ENCODE peak calls at places on chromosomes 6 and 20, in seven cellular contexts. P, T, S, K, M, J and O are unnamed samples.

GRCh38 chr20:31809656-31810055 is 9.5 kb upstream of the MYLK2 start:
- DNase-seq in T (no peak), J (no peak), S (no peak), M (no peak), K (no peak), P (no peak), O (no peak)

GRCh38 chr20:3614509-3614908 is 48.7 kb downstream of the GFRA4 start:
- DNase-seq in M (no peak), S (no peak), J (no peak), K (no peak), P (no peak), T (no peak), O (no peak)

GRCh38 chr6:139979021-139979721 is 604.7 kb upstream of the CITED2 start:
- DNase-seq in P (no peak), S (no peak), M (no peak), K (no peak), J (no peak), T (no peak), O (no peak)

GRCh38 chr20:38186788-38187221 is 21.7 kb upstream of the TGM2 start:
- DNase-seq in P (no peak), K (no peak), T (peak; percentile 59), J (no peak), M (no peak), S (no peak), O (no peak)

GRCh38 chr6:139638179-139638872 is 263.9 kb upstream of the CITED2 start:
- DNase-seq in K (no peak), P (no peak), S (no peak), J (no peak), M (no peak), T (no peak), O (no peak)

GRCh38 chr6:93416575-93417420 is 2.6 kb downstream of the EPHA7 start:
- DNase-seq in T (no peak), P (peak; percentile 63), M (peak; percentile 58), K (no peak), S (peak; percentile 35), J (peak; percentile 5), O (no peak)

GRCh38 chr6:170186909-170187668 is 103.8 kb downstream of the DLL1 start:
- DNase-seq in K (no peak), M (no peak), S (no peak), T (no peak), J (no peak), P (no peak), O (no peak)

GRCh38 chr20:46757754-46758678 is 48.6 kb downstream of the SLC2A10 start:
- DNase-seq in K (peak; percentile 35), J (peak; percentile 85), P (no peak), T (peak; percentile 48), S (peak; percentile 43), M (peak; percentile 67), O (no peak)

GRCh38 chr20:49270177-49270576 is 7.7 kb downstream of the ZNFX1 start:
- DNase-seq in K (no peak), T (no peak), S (no peak), M (no peak), J (no peak), P (no peak), O (no peak)

GRCh38 chr20:36726168-36726567 is 19.7 kb downstream of the NDRG3 start:
- DNase-seq in K (no peak), T (no peak), P (no peak), J (no peak), M (no peak), S (no peak), O (no peak)

GRCh38 chr6:143007626-143008025 is 53.1 kb upstream of the AIG1 start:
- DNase-seq in J (no peak), S (no peak), M (no peak), T (no peak), K (no peak), P (no peak), O (no peak)

GRCh38 chr6:161439093-161439492 is 165.2 kb upstream of the AGPAT4 start:
- DNase-seq in J (no peak), M (no peak), T (peak; percentile 40), K (peak; percentile 37), P (no peak), S (peak; percentile 71), O (no peak)

GRCh38 chr6:54646069-54646468 is 200.5 kb upstream of the FAM83B start:
- DNase-seq in T (no peak), S (no peak), P (no peak), K (no peak), J (no peak), M (no peak), O (no peak)

GRCh38 chr6:43714311-43715055 is 26.9 kb upstream of the MRPS18A start:
- DNase-seq in M (no peak), K (peak; percentile 54), J (no peak), S (no peak), P (no peak), T (no peak), O (no peak)

GRCh38 chr20:63681609-63682142 is 14.8 kb upstream of the TNFRSF6B start:
- DNase-seq in T (no peak), S (no peak), P (peak; percentile 69), K (no peak), J (no peak), M (no peak), O (no peak)

GRCh38 chr6:298233-299049 is 6.2 kb downstream of the DUSP22 start:
- DNase-seq in T (no peak), M (no peak), K (no peak), S (no peak), J (no peak), P (no peak), O (no peak)

GRCh38 chr20:32583581-32584045 is 1.5 kb downstream of the NOL4L start:
- DNase-seq in T (no peak), S (peak; percentile 45), P (no peak), K (no peak), J (peak; percentile 69), M (no peak), O (no peak)

GRCh38 chr6:158023597-158023939 is 41.9 kb downstream of the SYNJ2 start:
- DNase-seq in K (no peak), P (no peak), M (no peak), S (no peak), J (no peak), T (no peak), O (no peak)
- H3K4me1 ChIP-seq in K (peaks cover 15% of the 10 kb centered on the region), P (peaks cover 7% of the 10 kb centered on the region), M (peaks cover 11% of the 10 kb centered on the region), S (peaks cover 32% of the 10 kb centered on the region), J (peaks cover 10% of the 10 kb centered on the region), T (peaks cover 25% of the 10 kb centered on the region), O (peaks cover 13% of the 10 kb centered on the region)

GRCh38 chr6:12482386-12482785 is 192.2 kb downstream of the EDN1 start:
- DNase-seq in S (no peak), K (no peak), T (no peak), M (no peak), P (no peak), J (no peak), O (no peak)

GRCh38 chr6:12485226-12485764 is 195.1 kb downstream of the EDN1 start:
- DNase-seq in M (no peak), T (no peak), P (no peak), K (no peak), J (no peak), S (no peak), O (no peak)

GRCh38 chr6:12485837-12486236 is 195.7 kb downstream of the EDN1 start:
- DNase-seq in M (no peak), K (no peak), T (no peak), S (no peak), P (no peak), J (no peak), O (no peak)

GRCh38 chr6:12484519-12484918 is 194.4 kb downstream of the EDN1 start:
- DNase-seq in M (no peak), J (peak; percentile 46), K (no peak), T (no peak), P (no peak), S (no peak), O (no peak)

DNA sequence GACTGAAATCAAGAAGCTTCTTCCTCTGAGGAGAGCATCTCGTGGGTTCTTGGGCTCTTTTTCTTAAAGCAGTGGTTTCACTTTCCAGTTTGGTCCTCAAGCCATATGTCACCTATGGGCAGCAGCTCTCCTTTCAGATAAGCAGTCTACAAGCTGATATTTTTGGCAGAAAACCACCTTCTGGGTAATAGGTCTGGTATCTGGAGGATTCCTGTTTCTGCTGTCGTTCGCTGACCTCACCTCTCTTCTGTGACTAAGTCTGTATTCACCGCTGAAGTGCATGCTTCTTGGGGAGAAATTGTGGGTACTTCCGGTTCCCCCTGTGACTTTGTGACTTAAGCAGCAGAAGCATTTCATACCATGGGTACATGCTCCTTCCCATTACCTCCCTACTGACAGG is 193.6 kb downstream of the EDN1 start:
- DNase-seq in T (peak; percentile 77), K (no peak), P (no peak), S (no peak), J (no peak), M (no peak), O (peak; percentile 81)
- H3K4me3 ChIP-seq in T (no peak overlapping the region), K (no peak overlapping the region), P (no peak overlapping the region), S (no peak overlapping the region), J (no peak overlapping the region), M (no peak overlapping the region), O (peak overlapping the region; percentile 42)

GRCh38 chr6:14255916-14256315 is 138.3 kb downstream of the CD83 start:
- DNase-seq in J (no peak), S (no peak), M (no peak), T (no peak), P (no peak), K (no peak), O (no peak)

GRCh38 chr6:14260839-14261238 is 143.3 kb downstream of the CD83 start:
- DNase-seq in M (no peak), S (no peak), T (no peak), K (no peak), J (no peak), P (no peak), O (no peak)

GRCh38 chr6:14254505-14254904 is 136.9 kb downstream of the CD83 start:
- DNase-seq in J (no peak), S (no peak), K (no peak), P (no peak), T (no peak), M (no peak), O (no peak)

GRCh38 chr6:14258695-14259655 is 141.4 kb downstream of the CD83 start:
- DNase-seq in J (no peak), K (no peak), P (no peak), S (no peak), M (no peak), T (no peak), O (no peak)

DNA sequence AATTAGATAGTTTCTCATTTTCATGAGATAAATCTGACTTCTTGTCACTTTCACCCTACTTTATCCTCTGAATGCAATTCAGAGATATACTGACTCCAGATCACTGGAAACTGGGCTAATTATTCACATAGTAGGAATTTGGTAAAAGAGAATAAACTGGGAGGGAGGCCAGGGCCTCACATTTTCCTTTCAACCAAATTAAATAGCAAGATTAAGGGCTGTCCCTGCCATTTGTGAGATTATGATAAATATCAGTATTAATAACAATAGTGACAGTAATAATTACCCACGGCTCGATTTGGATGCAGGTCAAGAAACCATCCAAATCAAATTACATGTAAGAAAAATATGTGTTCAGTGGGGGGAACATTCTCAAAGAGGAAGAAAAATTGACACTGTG is 140.5 kb downstream of the CD83 start:
- DNase-seq in S (no peak), M (no peak), T (no peak), K (no peak), P (no peak), J (no peak), O (no peak)
- H3K4me1 ChIP-seq in S (no peaks in the 10 kb centered on the region), M (peaks cover 16% of the 10 kb centered on the region), T (no peaks in the 10 kb centered on the region), K (no peaks in the 10 kb centered on the region), P (no peaks in the 10 kb centered on the region), J (no peaks in the 10 kb centered on the region), O (no peaks in the 10 kb centered on the region)

DNA sequence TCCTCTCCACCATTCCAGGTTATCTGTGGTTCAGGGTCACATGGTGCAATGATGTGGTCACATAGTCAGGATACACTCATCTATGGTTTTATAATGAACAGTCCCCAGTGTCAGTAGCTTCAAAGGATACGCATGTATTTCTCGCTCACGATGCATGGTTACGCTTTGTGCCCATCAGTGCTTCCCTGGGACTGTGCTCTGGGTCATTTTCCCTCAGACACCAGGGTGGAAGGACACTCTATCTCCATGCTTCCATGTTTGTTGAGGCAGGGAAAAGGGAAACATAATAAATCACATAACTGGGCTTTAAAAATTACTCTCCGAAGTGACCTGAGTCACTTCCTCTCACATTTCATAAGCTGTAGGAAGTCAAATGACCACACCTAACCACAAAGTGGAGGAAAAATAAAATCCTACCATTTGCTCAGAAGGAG is 394.8 kb upstream of the NOX3 start:
- DNase-seq in K (no peak), J (no peak), T (peak; percentile 74), M (no peak), P (no peak), S (no peak), O (no peak)
- H3K4me3 ChIP-seq in K (no peak overlapping the region), J (no peak overlapping the region), T (no peak overlapping the region), M (no peak overlapping the region), P (no peak overlapping the region), S (no peak overlapping the region), O (no peak overlapping the region)